ENCODE peak calls at places on chromosome 13, in four cellular contexts. One of them, this sample, is unnamed.

GRCh38 chr13:49657241-49657641 is 28.9 kb downstream of the ARL11 start:
- DNase-seq in A549: no peak
- DNase-seq in K562: no peak
- DNase-seq in HepG2: no peak
- DNase-seq in this sample: no peak

GRCh38 chr13:88384542-88384941 is 713.4 kb downstream of the SLITRK5 start:
- DNase-seq in HepG2: no peak
- DNase-seq in K562: no peak
- DNase-seq in A549: no peak
- DNase-seq in this sample: no peak

GRCh38 chr13:84917252-84917878 is 881.9 kb downstream of the SLITRK6 start:
- DNase-seq in K562: no peak
- DNase-seq in HepG2: peak; percentile 8
- DNase-seq in A549: no peak
- DNase-seq in this sample: no peak

GRCh38 chr13:41610426-41610825 is 153.1 kb downstream of the RGCC start:
- DNase-seq in A549: no peak
- DNase-seq in HepG2: peak; percentile 66
- DNase-seq in K562: no peak
- DNase-seq in this sample: no peak

GRCh38 chr13:40116008-40116407 is 460.5 kb downstream of the COG6 start:
- DNase-seq in A549: peak; percentile 60
- DNase-seq in HepG2: peak; percentile 73
- DNase-seq in K562: peak; percentile 46
- DNase-seq in this sample: no peak

GRCh38 chr13:42970824-42971669 is 21.0 kb downstream of the EPSTI1 start:
- DNase-seq in HepG2: peak; percentile 53
- DNase-seq in K562: peak; percentile 48
- DNase-seq in A549: peak; percentile 28
- DNase-seq in this sample: peak; percentile 41

GRCh38 chr13:26036383-26036782 is 15.4 kb downstream of the SHISA2 start:
- DNase-seq in HepG2: no peak
- DNase-seq in K562: no peak
- DNase-seq in A549: no peak
- DNase-seq in this sample: no peak

GRCh38 chr13:32881792-32882175 is 134.4 kb upstream of the KL start:
- DNase-seq in K562: no peak
- DNase-seq in HepG2: no peak
- DNase-seq in A549: no peak
- DNase-seq in this sample: no peak

GRCh38 chr13:71339010-71339409 is 528.0 kb downstream of the DACH1 start:
- DNase-seq in A549: no peak
- DNase-seq in K562: no peak
- DNase-seq in HepG2: no peak
- DNase-seq in this sample: no peak

GRCh38 chr13:90253806-90254205 is 1093.7 kb upstream of the MIR17HG start:
- DNase-seq in A549: no peak
- DNase-seq in K562: no peak
- DNase-seq in HepG2: no peak
- DNase-seq in this sample: no peak

GRCh38 chr13:71210861-71211260 is 656.1 kb downstream of the DACH1 start:
- DNase-seq in K562: no peak
- DNase-seq in HepG2: no peak
- DNase-seq in A549: no peak
- DNase-seq in this sample: no peak

GRCh38 chr13:77250968-77251367 is 75.9 kb downstream of the MYCBP2 start:
- DNase-seq in A549: no peak
- DNase-seq in K562: no peak
- DNase-seq in HepG2: no peak
- DNase-seq in this sample: no peak

GRCh38 chr13:108851660-108852059 is 222.2 kb downstream of the MYO16 start:
- DNase-seq in K562: no peak
- DNase-seq in HepG2: no peak
- DNase-seq in A549: no peak
- DNase-seq in this sample: no peak

GRCh38 chr13:20923272-20923671 is 20.7 kb upstream of the XPO4 start:
- DNase-seq in K562: no peak
- DNase-seq in A549: no peak
- DNase-seq in HepG2: no peak
- DNase-seq in this sample: no peak

GRCh38 chr13:71169125-71169524 is 697.9 kb downstream of the DACH1 start:
- DNase-seq in A549: no peak
- DNase-seq in HepG2: no peak
- DNase-seq in K562: no peak
- DNase-seq in this sample: no peak

GRCh38 chr13:111262281-111262680 is 58.2 kb upstream of the TEX29 start:
- DNase-seq in A549: no peak
- DNase-seq in HepG2: no peak
- DNase-seq in K562: peak; percentile 26
- DNase-seq in this sample: no peak

GRCh38 chr13:106182404-106182803 is 353.1 kb downstream of the EFNB2 start:
- DNase-seq in K562: no peak
- DNase-seq in A549: no peak
- DNase-seq in HepG2: no peak
- DNase-seq in this sample: no peak

GRCh38 chr13:21333186-21333585 is 125.9 kb downstream of the ZDHHC20 start:
- DNase-seq in K562: no peak
- DNase-seq in A549: no peak
- DNase-seq in HepG2: no peak
- DNase-seq in this sample: no peak

GRCh38 chr13:49436890-49437289 is 7.0 kb downstream of the CAB39L start:
- DNase-seq in A549: no peak
- DNase-seq in HepG2: no peak
- DNase-seq in K562: no peak
- DNase-seq in this sample: no peak

GRCh38 chr13:44312898-44313551 is 60.6 kb upstream of the SERP2 start:
- DNase-seq in HepG2: peak; percentile 14
- DNase-seq in K562: no peak
- DNase-seq in A549: peak; percentile 14
- DNase-seq in this sample: no peak

GRCh38 chr13:100334209-100334608 is 245.3 kb downstream of the PCCA start:
- DNase-seq in HepG2: no peak
- DNase-seq in A549: no peak
- DNase-seq in K562: no peak
- DNase-seq in this sample: no peak

GRCh38 chr13:112903071-112903577 is 65.9 kb upstream of the MCF2L start:
- DNase-seq in HepG2: no peak
- DNase-seq in A549: no peak
- DNase-seq in K562: no peak
- DNase-seq in this sample: no peak

GRCh38 chr13:100491164-100491847 is 97.3 kb downstream of the GGACT start:
- DNase-seq in K562: no peak
- DNase-seq in HepG2: no peak
- DNase-seq in A549: no peak
- DNase-seq in this sample: no peak

GRCh38 chr13:25171170-25171516 is 945 bp downstream of the AMER2 start:
- DNase-seq in HepG2: no peak
- DNase-seq in K562: no peak
- DNase-seq in A549: no peak
- DNase-seq in this sample: no peak

GRCh38 chr13:75196112-75196855 is 285.7 kb downstream of the TBC1D4 start:
- DNase-seq in K562: no peak
- DNase-seq in HepG2: no peak
- DNase-seq in A549: no peak
- DNase-seq in this sample: no peak

GRCh38 chr13:66216723-66217122 is 1013.4 kb downstream of the PCDH9 start:
- DNase-seq in HepG2: no peak
- DNase-seq in A549: no peak
- DNase-seq in K562: no peak
- DNase-seq in this sample: no peak

GRCh38 chr13:25196971-25197370 is 24.9 kb upstream of the AMER2 start:
- DNase-seq in A549: no peak
- DNase-seq in K562: no peak
- DNase-seq in HepG2: no peak
- DNase-seq in this sample: no peak

GRCh38 chr13:21326155-21327030 is 132.7 kb downstream of the ZDHHC20 start:
- DNase-seq in HepG2: no peak
- DNase-seq in K562: no peak
- DNase-seq in A549: no peak
- DNase-seq in this sample: peak; percentile 86

GRCh38 chr13:113548171-113548641 is 36.3 kb upstream of the TFDP1 start:
- DNase-seq in K562: no peak
- DNase-seq in A549: no peak
- DNase-seq in HepG2: no peak
- DNase-seq in this sample: no peak

GRCh38 chr13:48159436-48160225 is 64.7 kb upstream of the MED4 start:
- DNase-seq in A549: no peak
- DNase-seq in HepG2: no peak
- DNase-seq in K562: no peak
- DNase-seq in this sample: no peak

GRCh38 chr13:109274188-109274821 is 512.1 kb downstream of the IRS2 start:
- DNase-seq in K562: no peak
- DNase-seq in HepG2: no peak
- DNase-seq in A549: no peak
- DNase-seq in this sample: peak; percentile 21

GRCh38 chr13:27298849-27299248 is 28.2 kb downstream of the RASL11A start:
- DNase-seq in K562: no peak
- DNase-seq in A549: no peak
- DNase-seq in HepG2: no peak
- DNase-seq in this sample: no peak

GRCh38 chr13:99527346-99527745 is 26.1 kb downstream of the TM9SF2 start:
- DNase-seq in K562: no peak
- DNase-seq in HepG2: no peak
- DNase-seq in A549: no peak
- DNase-seq in this sample: no peak

GRCh38 chr13:48155850-48156249 is 60.9 kb upstream of the MED4 start:
- DNase-seq in K562: no peak
- DNase-seq in A549: peak; percentile 28
- DNase-seq in HepG2: no peak
- DNase-seq in this sample: no peak

GRCh38 chr13:101916758-101917474 is 464.4 kb downstream of the ITGBL1 start:
- DNase-seq in K562: no peak
- DNase-seq in HepG2: no peak
- DNase-seq in A549: no peak
- DNase-seq in this sample: peak; percentile 19
- TF ChIP-seq NR3C1 in K562: no peak
- TF ChIP-seq NR3C1 in HepG2: no peak
- TF ChIP-seq NR3C1 in A549: no peak
- TF ChIP-seq NR3C1 in this sample: no peak

GRCh38 chr13:74128171-74128767 is 5.9 kb downstream of the KLF12 start:
- DNase-seq in HepG2: peak; percentile 16
- DNase-seq in K562: no peak
- DNase-seq in A549: no peak
- DNase-seq in this sample: no peak
- TF ChIP-seq NR3C1 in HepG2: no peak
- TF ChIP-seq NR3C1 in K562: no peak
- TF ChIP-seq NR3C1 in A549: no peak
- TF ChIP-seq NR3C1 in this sample: no peak

GRCh38 chr13:35768126-35768525 is 291.6 kb upstream of the MAB21L1 start:
- DNase-seq in A549: no peak
- DNase-seq in K562: no peak
- DNase-seq in HepG2: no peak
- DNase-seq in this sample: no peak
- TF ChIP-seq NR3C1 in A549: no peak
- TF ChIP-seq NR3C1 in K562: no peak
- TF ChIP-seq NR3C1 in HepG2: no peak
- TF ChIP-seq NR3C1 in this sample: no peak

GRCh38 chr13:94308808-94309207 is 170.7 kb downstream of the DCT start:
- DNase-seq in HepG2: no peak
- DNase-seq in A549: no peak
- DNase-seq in K562: no peak
- DNase-seq in this sample: no peak

GRCh38 chr13:94305934-94306333 is 173.5 kb downstream of the DCT start:
- DNase-seq in HepG2: no peak
- DNase-seq in A549: no peak
- DNase-seq in K562: no peak
- DNase-seq in this sample: no peak

GRCh38 chr13:94305033-94305432 is 174.4 kb downstream of the DCT start:
- DNase-seq in A549: no peak
- DNase-seq in K562: no peak
- DNase-seq in HepG2: peak; percentile 65
- DNase-seq in this sample: no peak

GRCh38 chr13:94303644-94304174 is 175.8 kb downstream of the DCT start:
- DNase-seq in A549: no peak
- DNase-seq in K562: no peak
- DNase-seq in HepG2: peak; percentile 56
- DNase-seq in this sample: no peak

DNA sequence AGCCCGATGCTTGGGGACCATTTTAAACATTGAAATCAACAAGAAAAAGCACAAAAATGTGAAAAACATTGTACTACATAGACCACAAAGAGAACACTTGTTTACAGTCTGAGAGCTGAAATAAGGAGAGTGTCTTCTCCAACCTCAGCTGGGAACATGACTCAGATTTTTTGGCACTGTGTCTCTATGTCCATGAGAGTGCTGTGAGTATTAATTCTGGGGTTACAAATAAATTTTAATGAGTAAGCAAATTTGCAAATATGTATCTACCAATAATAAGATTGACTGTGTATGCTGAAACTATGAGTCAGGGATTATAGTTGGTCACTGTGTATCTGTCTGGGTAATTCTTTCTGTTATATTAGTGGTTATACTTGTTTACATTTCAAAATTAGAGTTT is 174.0 kb downstream of the DCT start:
- DNase-seq in K562: no peak
- DNase-seq in A549: no peak
- DNase-seq in HepG2: no peak
- DNase-seq in this sample: no peak
- TF ChIP-seq NR3C1 in K562: no peak
- TF ChIP-seq NR3C1 in A549: no peak
- TF ChIP-seq NR3C1 in HepG2: no peak
- TF ChIP-seq NR3C1 in this sample: no peak

GRCh38 chr13:103884139-103884723 is 818.0 kb upstream of the SLC10A2 start:
- DNase-seq in A549: no peak
- DNase-seq in HepG2: peak; percentile 4
- DNase-seq in K562: no peak
- DNase-seq in this sample: no peak

GRCh38 chr13:103878891-103879605 is 812.8 kb upstream of the SLC10A2 start:
- DNase-seq in A549: no peak
- DNase-seq in HepG2: no peak
- DNase-seq in K562: no peak
- DNase-seq in this sample: no peak

GRCh38 chr13:103883698-103884097 is 817.5 kb upstream of the SLC10A2 start:
- DNase-seq in HepG2: no peak
- DNase-seq in K562: no peak
- DNase-seq in A549: no peak
- DNase-seq in this sample: no peak

GRCh38 chr13:103883152-103883551 is 816.9 kb upstream of the SLC10A2 start:
- DNase-seq in HepG2: peak; percentile 81
- DNase-seq in A549: peak; percentile 24
- DNase-seq in K562: no peak
- DNase-seq in this sample: peak; percentile 65
- TF ChIP-seq NR3C1 in HepG2: no peak
- TF ChIP-seq NR3C1 in A549: no peak
- TF ChIP-seq NR3C1 in K562: no peak
- TF ChIP-seq NR3C1 in this sample: no peak

This sample was measured in WTC11.